ENCODE peak calls at places on chromosome 17, in four cellular contexts. Q is K562, M is H1, Z is HepG2. P is an unnamed sample.

GRCh38 chr17:69779378-69780214 is 295.4 kb upstream of the KCNJ16 start:
- DNase-seq in Q (no peak), M (no peak), Z (no peak), P (no peak)

GRCh38 chr17:39653662-39654331 is 11.4 kb upstream of the TCAP start:
- DNase-seq in Q (peak), M (no peak), Z (peak), P (no peak)

GRCh38 chr17:76036497-76037380 is 9.6 kb upstream of the EVPL start:
- DNase-seq in Q (no peak), M (no peak), Z (no peak), P (no peak)

GRCh38 chr17:41019415-41019814 is 7.6 kb downstream of the KRTAP1-5 start:
- DNase-seq in Q (no peak), M (no peak), Z (no peak), P (no peak)

GRCh38 chr17:38415250-38416194 is 12.7 kb upstream of the ARHGAP23 start:
- DNase-seq in Q (peak), M (no peak), Z (peak), P (peak)

GRCh38 chr17:1590747-1591473 is 28.3 kb upstream of the PITPNA start:
- DNase-seq in Q (no peak), M (no peak), Z (no peak), P (no peak)

GRCh38 chr17:30278032-30278431 is 13.7 kb downstream of the BLMH start:
- DNase-seq in Q (peak), M (no peak), Z (peak), P (no peak)

GRCh38 chr17:63558441-63558840 is 8.2 kb downstream of the DCAF7 start:
- DNase-seq in Q (no peak), M (no peak), Z (no peak), P (no peak)

GRCh38 chr17:35743911-35744328 is 9.1 kb downstream of the GAS2L2 start:
- DNase-seq in Q (peak), M (no peak), Z (no peak), P (no peak)

GRCh38 chr17:79721993-79722671 is 8.6 kb upstream of the ENPP7 start:
- DNase-seq in Q (peak), M (no peak), Z (peak), P (no peak)

GRCh38 chr17:19414396-19415280 is 3.6 kb downstream of the RNF112 start:
- DNase-seq in Q (no peak), M (no peak), Z (no peak), P (no peak)

GRCh38 chr17:29103341-29103740 is 60.4 kb downstream of the PIPOX start:
- DNase-seq in Q (no peak), M (no peak), Z (no peak), P (no peak)

GRCh38 chr17:31510273-31511175 is 119.0 kb downstream of the RAB11FIP4 start:
- DNase-seq in Q (no peak), M (no peak), Z (no peak), P (no peak)

GRCh38 chr17:27442702-27443101 is 13.5 kb upstream of the KSR1 start:
- DNase-seq in Q (no peak), M (no peak), Z (no peak), P (no peak)

GRCh38 chr17:27939489-27940465 is 46.6 kb upstream of the LYRM9 start:
- DNase-seq in Q (no peak), M (no peak), Z (no peak), P (no peak)

GRCh38 chr17:79752175-79752574 is 21.4 kb downstream of the ENPP7 start:
- DNase-seq in Q (no peak), M (no peak), Z (no peak), P (no peak)

GRCh38 chr17:82439194-82439828 is 11.2 kb downstream of the CYBC1 start:
- DNase-seq in Q (no peak), M (no peak), Z (no peak), P (no peak)

GRCh38 chr17:82441686-82442487 is 8.7 kb downstream of the CYBC1 start:
- DNase-seq in Q (no peak), M (no peak), Z (no peak), P (no peak)

GRCh38 chr17:82439829-82440365 is 10.7 kb downstream of the CYBC1 start:
- DNase-seq in Q (no peak), M (no peak), Z (no peak), P (no peak)

GRCh38 chr17:82440991-82441627 is 9.4 kb downstream of the CYBC1 start:
- DNase-seq in Q (no peak), M (no peak), Z (no peak), P (no peak)

GRCh38 chr17:82440377-82440981 is 10.1 kb downstream of the CYBC1 start:
- DNase-seq in Q (no peak), M (no peak), Z (no peak), P (no peak)
- H3K9ac ChIP-seq in Q (no peak), M (no peak), Z (no peak), P (no peak)

GRCh38 chr17:50542795-50543774 is 3.9 kb upstream of the SPATA20 start:
- DNase-seq in Q (no peak), M (no peak), Z (peak), P (no peak)

GRCh38 chr17:50540485-50541401 is 6.2 kb upstream of the SPATA20 start:
- DNase-seq in Q (no peak), M (no peak), Z (no peak), P (no peak)

GRCh38 chr17:50541402-50541915 is 5.5 kb upstream of the SPATA20 start:
- DNase-seq in Q (no peak), M (no peak), Z (no peak), P (no peak)

GRCh38 chr17:50539762-50540440 is 7.1 kb upstream of the SPATA20 start:
- DNase-seq in Q (no peak), M (no peak), Z (no peak), P (no peak)

GRCh38 chr17:50541916-50542688 is 4.9 kb upstream of the SPATA20 start:
- DNase-seq in Q (peak), M (no peak), Z (peak), P (no peak)
- TF ChIP-seq POLR2A in Q (peak), M (no peak), Z (peak), P (peak)

DNA sequence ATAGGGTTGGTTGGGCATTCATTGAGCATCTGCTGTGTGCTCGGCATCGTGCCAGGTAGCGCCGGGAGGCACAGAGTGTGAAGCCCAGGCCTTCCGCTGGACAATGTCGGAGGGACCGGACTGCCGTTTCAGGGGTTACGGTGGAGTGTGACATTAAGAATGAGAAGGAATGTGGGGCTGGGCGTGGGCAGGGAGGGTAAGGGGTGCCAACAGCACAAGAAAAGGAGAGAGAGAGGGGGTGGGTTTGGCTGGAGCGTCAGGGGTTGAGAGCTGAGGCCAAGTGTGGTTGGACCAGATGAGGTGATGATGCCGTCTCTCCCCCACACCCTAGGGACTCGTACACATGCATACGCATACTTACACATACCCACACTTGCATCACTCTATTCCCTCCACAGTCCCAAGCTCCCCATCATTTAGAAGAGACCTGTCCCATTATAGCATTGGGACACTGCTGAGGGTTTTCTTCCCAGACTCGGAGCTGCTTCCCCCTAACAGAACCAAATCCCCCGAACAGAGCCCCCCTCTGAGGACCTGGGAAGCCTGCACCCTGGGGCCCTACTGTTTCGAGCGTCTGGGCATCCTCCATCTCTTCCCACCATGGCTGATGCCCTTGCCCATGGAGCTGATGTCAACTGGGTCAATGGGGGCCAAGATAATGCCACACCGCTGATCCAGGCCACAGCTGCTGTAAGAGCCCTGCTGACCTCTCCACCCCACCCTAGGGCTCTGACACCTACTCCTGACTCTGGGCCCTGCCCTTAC is 3.3 kb upstream of the KCTD11 start:
- DNase-seq in Q (no peak), M (no peak), Z (no peak), P (no peak)
- TF ChIP-seq FOSL1 in Q (no peak), M (no peak), Z (no peak), P (no peak)

GRCh38 chr17:59093702-59094231 is 12.9 kb downstream of the TRIM37 start:
- DNase-seq in Q (no peak), M (no peak), Z (peak), P (no peak)
- H3K9ac ChIP-seq in Q (no peak), M (no peak), Z (no peak), P (peak)